ENCODE peak calls at places on chromosomes 16 and 17, in four cellular contexts. B, V, A and C are unnamed samples.

GRCh38 chr16:9647981-9648701 is 534.1 kb downstream of the GRIN2A start:
- DNase-seq in B (no peak), V (peak), A (peak), C (no peak)

GRCh38 chr17:79685121-79685520 is 45.6 kb upstream of the ENPP7 start:
- DNase-seq in B (no peak), V (no peak), A (no peak), C (peak)

GRCh38 chr16:89315791-89316581 is 98.5 kb downstream of the ZNF778 start:
- DNase-seq in B (peak), V (peak), A (no peak), C (peak)

GRCh38 chr16:81473969-81474959 is 29.7 kb downstream of the CMIP start:
- DNase-seq in B (no peak), V (no peak), A (no peak), C (no peak)

GRCh38 chr16:53129281-53130192 is 74.7 kb downstream of the CHD9 start:
- DNase-seq in B (no peak), V (no peak), A (no peak), C (no peak)

GRCh38 chr17:76275382-76276068 is 10.4 kb downstream of the UBALD2 start:
- DNase-seq in B (no peak), V (no peak), A (no peak), C (no peak)

GRCh38 chr16:31143036-31143888 is 6.6 kb downstream of the PRSS36 start:
- DNase-seq in B (no peak), V (no peak), A (peak), C (peak)

GRCh38 chr17:69358688-69359596 is 32.0 kb upstream of the ABCA5 start:
- DNase-seq in B (peak), V (peak), A (no peak), C (no peak)

GRCh38 chr17:48841395-48841831 is 10.6 kb downstream of the CALCOCO2 start:
- DNase-seq in B (peak), V (peak), A (no peak), C (no peak)

GRCh38 chr17:3972281-3972731 is 8.1 kb upstream of the ATP2A3 start:
- DNase-seq in B (peak), V (no peak), A (no peak), C (peak)

GRCh38 chr16:47888142-47888541 is 267.7 kb downstream of the ABCC12 start:
- DNase-seq in B (no peak), V (no peak), A (no peak), C (no peak)

GRCh38 chr16:31427441-31428276 is 501 bp downstream of the COX6A2 start:
- DNase-seq in B (peak), V (no peak), A (peak), C (peak)

GRCh38 chr16:17470871-17471744 is at the start of gene XYLT1:
- DNase-seq in B (peak), V (no peak), A (peak), C (peak)

GRCh38 chr17:61619493-61619892 is 28.5 kb upstream of the NACA2 start:
- DNase-seq in B (no peak), V (no peak), A (no peak), C (no peak)